ENCODE peak calls at places on chromosome 9, in four cellular contexts. B is progenitor cell of endocrine pancreas, R is GM23338, O is BJ. G is an unnamed sample.

GRCh38 chr9:33348998-33349397 is 53.4 kb downstream of the AQP7 start:
- DNase-seq in O (no peak), R (peak), B (no peak), G (no peak)

GRCh38 chr9:135103931-135104639 is 16.6 kb downstream of the OLFM1 start:
- DNase-seq in R (no peak), B (no peak), O (no peak), G (no peak)

GRCh38 chr9:112925058-112925641 is 34.5 kb upstream of the SLC46A2 start:
- DNase-seq in B (no peak), R (peak), O (no peak), G (peak)

GRCh38 chr9:78044189-78044588 is 12.6 kb upstream of the GNAQ start:
- DNase-seq in B (no peak), O (no peak), R (no peak), G (no peak)

GRCh38 chr9:89739531-89740315 is 134.9 kb downstream of the GADD45G start:
- DNase-seq in B (no peak), R (no peak), O (no peak), G (no peak)

GRCh38 chr9:130854086-130854485 is 19.0 kb downstream of the ABL1 start:
- DNase-seq in O (peak), R (no peak), B (no peak), G (no peak)

GRCh38 chr9:136370687-136371530 is 2.6 kb downstream of the CARD9 start:
- DNase-seq in O (no peak), B (no peak), R (no peak), G (no peak)

GRCh38 chr9:23606107-23606506 is 219.9 kb downstream of the ELAVL2 start:
- DNase-seq in O (no peak), B (no peak), R (no peak), G (no peak)

GRCh38 chr9:706606-707451 is 134.7 kb upstream of the DMRT1 start:
- DNase-seq in R (peak), B (peak), O (no peak), G (peak)

GRCh38 chr9:89803403-89803802 is 198.6 kb downstream of the GADD45G start:
- DNase-seq in O (no peak), R (no peak), B (no peak), G (no peak)

GRCh38 chr9:112605518-112605917 is 112.4 kb downstream of the INIP start:
- DNase-seq in R (no peak), B (no peak), O (no peak), G (no peak)

GRCh38 chr9:134461436-134461982 is 135.3 kb downstream of the RXRA start:
- DNase-seq in R (no peak), O (no peak), B (no peak), G (no peak)

GRCh38 chr9:4866239-4866969 is 73.7 kb downstream of the RCL1 start:
- DNase-seq in R (no peak), B (no peak), O (no peak), G (no peak)

GRCh38 chr9:38451162-38451561 is 26.9 kb upstream of the IGFBPL1 start:
- DNase-seq in B (no peak), O (no peak), R (no peak), G (no peak)

GRCh38 chr9:128863647-128864046 is 18.1 kb downstream of the KYAT1 start:
- DNase-seq in R (peak), B (peak), O (no peak), G (peak)

GRCh38 chr9:126397056-126397455 is 70.4 kb downstream of the MVB12B start:
- DNase-seq in R (no peak), O (no peak), B (no peak), G (no peak)

GRCh38 chr9:98255064-98255577 is 328 bp downstream of the TBC1D2 start:
- DNase-seq in R (peak), O (no peak), B (peak), G (no peak)

GRCh38 chr9:80157128-80157527 is 585.4 kb downstream of the TLE4 start:
- DNase-seq in R (no peak), B (no peak), O (no peak), G (no peak)

GRCh38 chr9:89978185-89978584 is 373.4 kb downstream of the GADD45G start:
- DNase-seq in B (no peak), R (peak), O (no peak), G (no peak)

GRCh38 chr9:125601986-125602385 is 105.0 kb downstream of the MAPKAP1 start:
- DNase-seq in R (no peak), B (no peak), O (no peak), G (no peak)

GRCh38 chr9:6899274-6899673 is 141.5 kb downstream of the KDM4C start:
- DNase-seq in B (no peak), R (no peak), O (no peak), G (no peak)

GRCh38 chr9:132857031-132857430 is 21.1 kb downstream of the AK8 start:
- DNase-seq in B (no peak), O (no peak), R (no peak), G (no peak)

GRCh38 chr9:38372685-38373619 is 19.6 kb upstream of the ALDH1B1 start:
- DNase-seq in R (no peak), B (no peak), O (no peak), G (no peak)

GRCh38 chr9:107841078-107841477 is 351.5 kb upstream of the KLF4 start:
- DNase-seq in O (no peak), B (no peak), R (no peak), G (no peak)

GRCh38 chr9:98899399-98900056 is 44.2 kb upstream of the COL15A1 start:
- DNase-seq in O (peak), R (no peak), B (no peak), G (no peak)

GRCh38 chr9:129141066-129142041 is 30.1 kb downstream of the PTPA start:
- DNase-seq in O (peak), B (no peak), R (no peak), G (no peak)

GRCh38 chr9:89923961-89924504 is 319.2 kb downstream of the GADD45G start:
- DNase-seq in R (peak), O (no peak), B (no peak), G (no peak)

GRCh38 chr9:71692337-71692736 is 76.0 kb downstream of the CEMIP2 start:
- DNase-seq in R (no peak), B (no peak), O (no peak), G (no peak)

DNA sequence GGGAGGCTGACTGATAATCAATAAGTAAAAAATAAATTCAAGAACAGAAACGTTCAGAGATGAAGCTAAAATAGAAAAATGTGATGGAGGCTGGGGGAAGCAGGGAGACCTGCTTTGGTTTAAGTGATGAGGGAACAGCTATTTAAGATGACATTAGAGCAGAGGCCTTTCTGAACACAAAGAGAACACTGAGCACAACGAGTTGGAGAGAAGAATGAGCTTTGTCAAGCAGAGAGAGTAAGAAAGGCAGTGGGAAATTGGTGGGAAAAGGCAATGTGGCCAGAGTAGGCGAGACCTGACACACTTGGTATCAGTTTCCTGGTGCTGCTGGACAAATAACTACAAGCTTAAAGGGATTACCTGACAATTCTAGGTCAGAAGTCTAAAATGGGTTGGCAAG is 20.0 kb downstream of the AUH start:
- DNase-seq in O (no peak), B (no peak), R (no peak), G (no peak)
- TF ChIP-seq CTCF in O (no peak), B (no peak), R (no peak), G (no peak)

DNA sequence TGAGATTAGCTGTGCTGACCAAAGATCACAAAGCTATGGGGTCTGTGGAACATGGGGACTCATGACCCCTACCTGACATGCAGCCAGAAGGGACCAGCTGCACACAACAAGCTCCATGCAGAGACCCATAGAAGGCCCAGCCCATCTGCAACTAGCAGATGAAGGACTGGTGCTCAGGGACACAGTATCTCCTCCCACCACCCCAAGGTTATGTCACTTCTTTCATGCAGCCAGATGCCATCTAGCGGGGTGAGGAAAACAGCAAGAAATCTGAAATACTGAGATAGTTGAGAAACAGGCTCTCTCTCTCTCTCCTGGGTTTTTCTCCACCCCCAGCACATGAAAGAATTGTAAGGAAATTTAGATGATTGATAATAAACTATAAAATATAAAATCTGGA is 161.3 kb upstream of the DAPK1 start:
- DNase-seq in R (peak), O (no peak), B (no peak), G (no peak)
- TF ChIP-seq CTCF in R (no peak), O (peak), B (no peak), G (no peak)

GRCh38 chr9:36748322-36748899 is 175.7 kb downstream of the MELK start:
- DNase-seq in B (peak), O (no peak), R (peak), G (peak)

GRCh38 chr9:36749461-36749860 is 176.8 kb downstream of the MELK start:
- DNase-seq in R (no peak), B (no peak), O (no peak), G (no peak)

GRCh38 chr9:36746415-36746814 is 173.7 kb downstream of the MELK start:
- DNase-seq in B (no peak), O (no peak), R (no peak), G (no peak)

GRCh38 chr9:36755019-36755418 is 182.3 kb downstream of the MELK start:
- DNase-seq in R (no peak), O (no peak), B (no peak), G (no peak)

DNA sequence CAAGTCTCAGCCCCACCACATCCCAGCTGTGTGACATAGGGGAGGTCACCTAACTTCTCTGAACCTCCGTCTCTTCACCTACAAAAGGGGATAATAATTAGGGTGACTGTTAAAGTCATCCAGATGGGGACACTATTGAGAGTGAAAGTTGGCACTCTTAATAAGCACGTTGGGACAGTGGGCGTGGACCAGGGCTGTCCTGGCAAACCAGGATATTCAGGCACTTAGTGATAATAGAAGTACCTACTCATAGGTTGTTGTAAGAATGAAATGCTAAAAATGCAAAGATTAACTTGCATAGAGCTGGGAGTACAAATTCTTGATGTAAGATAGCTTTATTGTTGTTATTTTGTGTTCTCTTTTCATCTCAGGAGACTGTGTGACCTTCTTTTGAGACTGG is 177.9 kb downstream of the MELK start:
- DNase-seq in B (no peak), R (no peak), O (no peak), G (no peak)
- TF ChIP-seq CTCF in B (no peak), R (no peak), O (no peak), G (no peak)

DNA sequence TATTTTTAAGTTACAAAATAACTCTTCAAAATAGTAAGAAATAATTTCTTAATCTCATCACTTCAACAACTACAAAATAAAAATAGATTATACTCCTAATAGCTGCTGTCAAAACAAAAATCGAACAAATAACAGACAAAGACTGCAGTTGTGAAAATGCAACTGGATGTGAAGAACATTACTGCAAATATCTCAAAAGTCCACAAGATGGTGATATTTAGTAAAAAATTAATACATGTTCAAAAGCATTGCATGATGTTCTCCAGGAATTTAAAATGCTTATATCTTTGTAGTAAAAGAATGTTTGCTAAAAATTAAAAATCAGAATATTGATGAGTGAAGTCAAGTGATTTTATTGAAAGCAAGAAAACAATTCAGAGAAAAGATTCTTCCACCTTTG is 66.2 kb downstream of the MPDZ start:
- DNase-seq in B (no peak), R (peak), O (no peak), G (no peak)
- TF ChIP-seq CTCF in B (peak), R (peak), O (no peak), G (peak)

GRCh38 chr9:99906403-99907207 is at the start of gene STX17:
- DNase-seq in R (peak), O (peak), B (peak), G (peak)
- TF ChIP-seq CTCF in R (no peak), O (peak), B (peak), G (no peak)

DNA sequence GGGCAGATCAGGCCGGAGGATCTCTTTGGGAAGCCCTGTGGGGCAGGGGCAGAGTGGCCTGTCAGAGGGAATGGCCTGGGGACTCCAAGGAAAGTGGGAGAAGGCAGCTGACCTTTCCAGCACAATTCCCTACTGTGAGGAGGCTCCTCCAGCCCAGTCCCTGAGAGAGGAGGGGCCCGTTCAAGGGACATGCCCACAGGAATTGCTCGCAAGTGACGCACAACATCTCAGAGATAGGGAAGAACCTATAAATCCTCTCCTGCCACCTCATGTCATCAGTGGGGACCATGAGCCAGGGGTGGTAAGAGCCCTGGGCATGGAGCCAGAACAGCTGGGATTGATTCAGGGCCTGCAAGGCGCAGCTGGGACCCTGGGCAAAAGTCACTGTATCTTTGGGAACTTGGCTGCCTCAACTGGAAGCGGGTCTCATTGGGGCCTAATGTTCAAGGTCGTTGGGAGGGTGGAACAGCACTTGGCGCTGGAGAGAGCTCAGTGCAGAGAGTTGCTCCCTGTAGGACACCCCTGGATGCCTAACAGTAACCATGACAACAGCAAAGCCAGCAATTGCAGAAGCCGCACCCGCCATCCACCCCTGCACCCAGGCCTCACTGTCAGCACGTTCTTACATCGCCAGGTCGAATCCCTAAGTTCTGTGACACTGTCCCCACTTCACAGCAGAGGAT is 41.3 kb upstream of the ORM1 start:
- DNase-seq in O (no peak), B (no peak), R (no peak), G (no peak)
- TF ChIP-seq CTCF in O (no peak), B (no peak), R (no peak), G (no peak)

DNA sequence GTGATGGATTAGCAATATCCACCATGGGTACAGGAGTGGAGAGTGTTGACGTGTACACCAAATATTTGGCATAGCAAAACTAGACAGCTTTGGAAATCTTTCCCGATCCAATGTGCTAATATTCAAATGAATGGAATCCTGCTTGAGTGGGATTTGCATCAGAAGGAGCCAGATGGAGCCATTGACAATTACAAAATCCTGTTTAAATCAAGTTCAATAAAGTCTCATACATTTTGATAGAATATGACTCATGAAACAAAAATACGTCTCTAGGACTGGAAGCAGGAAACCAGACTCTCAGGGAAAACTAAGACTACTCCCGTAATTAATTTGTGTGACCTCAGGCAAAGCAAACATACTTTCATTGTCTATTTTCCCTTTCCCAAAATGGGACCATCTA is 13.0 kb downstream of the TNC start:
- DNase-seq in R (no peak), B (no peak), O (peak), G (no peak)
- TF ChIP-seq CTCF in R (no peak), B (no peak), O (no peak), G (no peak)

DNA sequence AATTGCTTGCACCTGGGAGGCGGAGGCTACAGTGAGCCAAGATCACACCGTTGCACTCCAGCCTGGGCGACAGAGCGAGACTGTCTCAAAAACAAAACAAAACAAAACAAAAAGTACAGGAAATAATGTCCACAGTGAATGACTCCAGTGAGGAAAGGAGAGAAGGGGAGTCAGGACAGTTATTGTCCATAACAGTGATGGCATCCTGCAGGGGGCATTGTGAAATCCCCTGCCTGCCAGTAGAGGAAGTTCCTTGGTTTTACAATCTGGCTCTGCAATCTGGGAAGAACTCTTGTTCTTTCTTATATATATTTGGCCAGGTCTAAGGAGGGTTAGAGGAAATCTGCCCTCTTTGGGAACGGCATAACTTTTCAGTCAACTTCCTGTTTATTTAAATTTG is 8.2 kb downstream of the SH3GL2 start:
- DNase-seq in O (no peak), B (no peak), R (peak), G (no peak)
- TF ChIP-seq CTCF in O (no peak), B (no peak), R (peak), G (no peak)

G was measured in neural crest cell.